ENCODE peak calls at places on chromosomes 13 and 19, in ten cellular contexts. I, T, P, V, Y, Q, H, W, Z and G are unnamed samples.
A peak's percentile ranks its signal among the peaks of the same experiment; 100 is the strongest.

GRCh38 chr19:34082289-34083077 is 89.8 kb upstream of the LSM14A start:
- DNase-seq in Q (peak; percentile 7), W (no peak), P (no peak), H (peak; percentile 27), I (no peak), V (no peak), T (peak; percentile 5), Y (no peak), Z (no peak), G (no peak)

GRCh38 chr19:38565686-38566105 is 52.1 kb downstream of the MAP4K1 start:
- DNase-seq in V (no peak), Z (no peak), Y (no peak), W (no peak), I (no peak), T (no peak), Q (no peak), P (no peak), H (no peak), G (no peak)

GRCh38 chr19:35436477-35437141 is 11.4 kb upstream of the FFAR2 start:
- DNase-seq in Z (no peak), Q (peak; percentile 39), P (no peak), Y (peak; percentile 27), W (no peak), H (peak; percentile 8), I (no peak), V (peak; percentile 29), T (no peak), G (peak; percentile 14)

GRCh38 chr19:55158848-55159793 is 1.6 kb upstream of the TNNI3 start:
- DNase-seq in Z (no peak), T (peak; percentile 14), W (peak; percentile 12), P (no peak), Y (peak; percentile 57), H (peak; percentile 51), Q (peak; percentile 60), V (no peak), I (no peak), G (no peak)

GRCh38 chr13:19881641-19882040 is 18.2 kb upstream of the ZMYM5 start:
- DNase-seq in Y (no peak), Z (no peak), H (no peak), I (no peak), Q (no peak), V (no peak), T (no peak), P (no peak), W (no peak), G (no peak)

GRCh38 chr13:65990684-65991083 is 1239.5 kb downstream of the PCDH9 start:
- DNase-seq in Y (no peak), T (no peak), H (no peak), Z (no peak), Q (no peak), W (no peak), I (no peak), P (no peak), V (no peak), G (no peak)

GRCh38 chr19:48480476-48481190 is 11.5 kb downstream of the CYTH2 start:
- DNase-seq in T (no peak), I (peak; percentile 32), V (peak; percentile 75), Q (peak; percentile 82), W (peak; percentile 24), H (no peak), P (no peak), Z (no peak), Y (peak; percentile 48), G (no peak)

GRCh38 chr13:61685683-61686013 is 270.0 kb upstream of the PCDH20 start:
- DNase-seq in Q (no peak), W (no peak), Y (no peak), T (peak; percentile 71), P (no peak), V (no peak), I (no peak), Z (no peak), H (peak; percentile 61), G (no peak)

GRCh38 chr19:3480383-3481091 is at the start of gene SMIM24:
- DNase-seq in V (no peak), H (no peak), I (no peak), W (no peak), T (no peak), Y (no peak), Z (no peak), Q (no peak), P (no peak), G (no peak)

GRCh38 chr19:41352609-41353465 is 885 bp downstream of the TGFB1 start:
- DNase-seq in W (peak; percentile 17), Q (peak; percentile 70), V (peak; percentile 77), T (peak; percentile 59), I (peak; percentile 70), Z (no peak), P (no peak), H (peak; percentile 65), Y (peak; percentile 56), G (no peak)

GRCh38 chr19:50384685-50385535 is 763 bp downstream of the POLD1 start:
- DNase-seq in I (no peak), P (no peak), V (no peak), W (peak; percentile 37), T (no peak), Q (peak; percentile 66), H (peak; percentile 11), Z (no peak), Y (peak; percentile 25), G (no peak)

GRCh38 chr13:66001136-66001535 is 1229.0 kb downstream of the PCDH9 start:
- DNase-seq in V (no peak), W (no peak), T (peak; percentile 62), Z (no peak), H (no peak), P (no peak), Y (no peak), I (no peak), Q (no peak), G (no peak)

GRCh38 chr13:33016414-33017409 is at the start of gene KL:
- DNase-seq in H (peak; percentile 51), V (peak; percentile 10), W (no peak), Q (peak; percentile 34), P (no peak), Y (no peak), I (no peak), Z (no peak), T (no peak), G (no peak)